ENCODE peak calls at places on chromosome 2, in five cellular contexts. G is mesenchymal stem cell, K is neuronal stem cell, O is H1, H is H9. L is an unnamed sample.

GRCh38 chr2:60553992-60554648 is 666 bp upstream of the BCL11A start:
- DNase-seq in G (peak), K (no peak), O (peak), H (peak), L (peak)

GRCh38 chr2:232336956-232337700 is 41.4 kb upstream of the ALPP start:
- DNase-seq in G (no peak), K (no peak), O (peak), H (no peak), L (no peak)

GRCh38 chr2:233323851-233324250 is 16.2 kb downstream of the SAG start:
- DNase-seq in G (no peak), K (no peak), O (no peak), H (no peak), L (no peak)

GRCh38 chr2:46984642-46985476 is 69.3 kb upstream of the MCFD2 start:
- DNase-seq in G (peak), K (no peak), O (no peak), H (no peak), L (peak)

GRCh38 chr2:18664421-18664820 is 75.1 kb upstream of the NT5C1B start:
- DNase-seq in G (no peak), K (no peak), O (no peak), H (no peak), L (no peak)

GRCh38 chr2:113888641-113889470 is 1.0 kb upstream of the ACTR3 start:
- DNase-seq in G (no peak), K (no peak), O (no peak), H (no peak), L (no peak)

GRCh38 chr2:25699206-25699605 is 25.8 kb upstream of the DTNB start:
- DNase-seq in G (no peak), K (no peak), O (no peak), H (no peak), L (no peak)

GRCh38 chr2:227486688-227487087 is 14.7 kb downstream of the AGFG1 start:
- DNase-seq in G (no peak), K (no peak), O (no peak), H (no peak), L (no peak)

GRCh38 chr2:12824771-12825363 is 108.1 kb downstream of the TRIB2 start:
- DNase-seq in G (peak), K (no peak), O (no peak), H (no peak), L (no peak)

GRCh38 chr2:234544659-234545611 is 48.1 kb upstream of the ARL4C start:
- DNase-seq in G (peak), K (peak), O (peak), H (peak), L (peak)

DNA sequence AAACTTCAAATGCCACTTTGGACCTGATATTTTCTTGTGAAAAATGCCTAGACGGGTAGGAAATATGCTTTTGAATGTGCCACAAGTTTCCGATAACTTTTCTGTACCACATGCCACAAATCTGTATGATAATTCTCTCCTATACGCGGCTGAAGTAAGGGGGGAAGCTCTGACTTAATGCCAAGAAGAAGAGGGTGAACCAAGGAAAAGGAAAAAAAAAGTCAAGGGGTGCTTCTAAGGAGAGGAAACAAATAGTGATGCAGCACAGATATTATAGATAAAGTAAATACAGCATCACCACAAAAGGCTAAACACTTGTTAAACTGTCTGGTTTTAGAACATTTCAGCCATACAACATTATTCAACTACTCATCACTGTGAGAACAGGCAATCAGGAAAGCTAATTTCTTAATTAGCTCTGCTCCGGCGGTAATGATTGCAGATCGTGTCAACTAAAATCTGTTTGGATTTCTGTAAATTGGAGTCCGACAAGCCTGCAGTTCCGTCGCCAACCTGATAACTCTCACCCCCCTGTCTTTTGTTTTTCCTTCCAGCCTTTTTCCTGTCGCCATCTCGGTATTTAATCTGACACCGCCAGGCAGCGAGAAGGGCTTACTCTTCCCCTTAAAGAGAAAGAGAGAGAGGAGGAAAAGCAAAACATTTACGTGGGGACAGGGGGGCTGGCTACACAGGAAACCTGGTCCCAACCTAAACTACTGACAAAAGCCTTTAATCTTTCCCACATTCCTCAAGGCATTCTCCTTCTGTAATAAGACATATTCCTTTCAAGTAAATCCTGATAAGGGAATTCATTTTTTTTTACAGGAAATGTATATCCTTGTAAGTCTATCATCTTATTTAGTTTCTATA is 67.5 kb downstream of the ZEB2 start:
- DNase-seq in G (peak), K (peak), O (no peak), H (peak), L (no peak)
- H3K9ac ChIP-seq in G (peak), K (no peak), O (no peak), H (no peak), L (no peak)

DNA sequence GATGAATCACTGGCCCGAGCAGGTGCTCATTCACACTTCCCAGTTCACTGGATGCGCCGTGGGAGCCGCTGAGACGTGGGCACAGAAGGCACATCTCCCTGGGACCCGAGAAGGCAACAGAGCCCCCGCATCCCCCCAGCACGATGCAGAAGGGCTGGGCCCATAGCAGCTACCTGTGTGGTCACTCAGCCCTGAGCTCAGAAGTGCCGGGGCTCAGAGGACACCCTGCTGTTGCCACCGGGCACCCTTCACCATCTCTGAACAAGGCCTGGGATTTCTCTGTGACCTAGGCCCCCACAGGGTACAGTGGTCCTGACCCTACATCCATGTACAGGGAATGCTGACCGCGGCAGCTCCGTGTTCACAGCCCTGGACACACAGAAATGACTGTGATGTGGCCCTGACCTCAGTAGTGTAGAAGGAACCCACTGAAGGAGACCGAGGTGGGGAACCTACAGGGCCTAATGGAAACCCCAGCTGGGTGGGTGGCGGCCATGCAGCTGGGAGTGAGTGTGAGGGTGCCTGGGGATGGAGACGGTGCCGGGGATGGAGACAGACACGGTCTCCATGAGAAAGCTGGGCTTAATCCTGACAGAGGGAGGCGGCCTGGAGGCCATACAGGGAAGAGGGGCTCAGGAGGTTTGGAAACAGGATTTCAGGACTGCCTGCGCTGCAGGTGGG is 111.9 kb upstream of the OTOS start:
- DNase-seq in G (no peak), K (no peak), O (no peak), H (no peak), L (no peak)
- H2BK12ac ChIP-seq in G (peak), K (peak), O (no peak), H (no peak), L (no peak)

GRCh38 chr2:74764429-74765272 is 69.3 kb upstream of the HK2 start:
- DNase-seq in G (peak), K (no peak), O (no peak), H (no peak), L (peak)
- H3K9ac ChIP-seq in G (no peak), K (no peak), O (no peak), H (no peak), L (no peak)

DNA sequence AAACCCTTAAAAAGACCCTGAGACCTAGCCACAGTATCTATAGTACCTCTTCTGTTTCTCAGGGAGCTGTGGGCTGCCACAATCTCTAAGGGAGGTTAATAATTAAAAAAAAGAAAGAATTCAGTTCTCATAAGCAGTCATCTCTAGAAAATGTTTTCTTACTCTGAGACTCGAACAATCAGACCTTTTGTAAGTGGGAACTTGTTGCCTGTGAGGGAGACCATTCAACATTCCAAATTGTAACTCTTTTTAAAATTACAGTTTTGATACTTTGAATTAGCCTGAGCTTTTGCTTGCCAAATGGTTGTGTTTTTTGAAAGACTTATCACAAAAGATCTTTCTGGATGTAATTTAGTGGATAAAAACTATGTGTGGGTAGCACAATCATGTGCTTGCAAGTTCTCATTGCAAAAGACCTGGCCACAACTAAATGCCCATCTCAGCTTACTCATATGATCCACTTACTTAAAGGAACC is 33.3 kb downstream of the IL1R2 start:
- DNase-seq in G (peak), K (no peak), O (no peak), H (no peak), L (no peak)
- H2BK12ac ChIP-seq in G (peak), K (no peak), O (no peak), H (no peak), L (no peak)

L was measured in trophoblast cell.